ENCODE peak calls at places on chromosome 2, in five cellular contexts. W is astrocyte of the spinal cord, D is gastrocnemius medialis, F is RWPE1, X is MCF 10A. C is an unnamed sample.

GRCh38 chr2:15521782-15522181 is 39.4 kb downstream of the NBAS start:
- DNase-seq in D (no peak), W (peak), F (no peak), X (no peak), C (peak)

GRCh38 chr2:105396254-105397024 is 2.4 kb downstream of the FHL2 start:
- DNase-seq in F (peak), W (peak), D (peak), X (peak), C (peak)

GRCh38 chr2:147460140-147460539 is 384.7 kb upstream of the ACVR2A start:
- DNase-seq in W (no peak), X (peak), F (no peak), D (peak), C (no peak)

GRCh38 chr2:85753525-85754312 is at the start of gene ATOH8:
- DNase-seq in D (peak), W (peak), X (peak), F (no peak), C (peak)

GRCh38 chr2:42249887-42250286 is 80.7 kb downstream of the EML4 start:
- DNase-seq in W (peak), D (no peak), F (no peak), X (peak), C (no peak)

GRCh38 chr2:23595601-23596251 is 210.7 kb downstream of the KLHL29 start:
- DNase-seq in W (peak), F (no peak), X (no peak), D (no peak), C (peak)

GRCh38 chr2:25664531-25665307 is 8.7 kb downstream of the DTNB start:
- DNase-seq in F (no peak), D (no peak), W (peak), X (peak), C (peak)

GRCh38 chr2:83368916-83369315 is 1090.2 kb downstream of the SUCLG1 start:
- DNase-seq in X (peak), D (no peak), W (peak), F (no peak), C (no peak)

GRCh38 chr2:234137400-234138014 is 87.0 kb downstream of the SPP2 start:
- DNase-seq in D (no peak), F (peak), W (peak), X (peak), C (peak)

GRCh38 chr2:236363878-236364277 is 99.7 kb upstream of the ASB18 start:
- DNase-seq in D (no peak), X (no peak), F (no peak), W (no peak), C (no peak)

GRCh38 chr2:66515743-66516142 is 80.8 kb downstream of the MEIS1 start:
- DNase-seq in F (no peak), D (no peak), X (no peak), W (no peak), C (no peak)

GRCh38 chr2:218781691-218782528 is at the start of gene CYP27A1:
- DNase-seq in W (peak), D (peak), X (no peak), F (no peak), C (no peak)

GRCh38 chr2:166404831-166405568 is 29.3 kb upstream of the SCN9A start:
- DNase-seq in X (no peak), F (no peak), W (no peak), D (no peak), C (no peak)

GRCh38 chr2:2293527-2294089 is 37.5 kb downstream of the MYT1L start:
- DNase-seq in X (no peak), W (no peak), D (no peak), F (no peak), C (no peak)

DNA sequence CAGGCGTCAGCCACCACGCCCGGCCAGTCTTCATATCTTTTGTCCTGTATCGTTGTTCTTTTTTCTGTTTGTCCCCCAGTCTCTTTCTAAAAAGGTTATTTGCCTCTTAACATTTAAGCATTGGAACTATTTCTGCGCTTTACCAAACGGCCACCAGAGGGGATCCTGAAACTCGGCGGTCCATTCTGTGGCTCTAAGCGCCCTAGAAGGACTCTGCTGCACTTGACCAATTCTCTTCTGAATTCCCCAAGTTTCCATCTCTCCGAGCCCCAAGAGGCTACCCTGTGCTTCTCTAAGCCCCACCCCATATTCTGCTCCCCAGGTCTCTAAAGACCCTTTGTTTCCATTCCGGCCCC is 33.1 kb upstream of the REG3G start:
- DNase-seq in F (peak), D (no peak), X (no peak), W (peak), C (no peak)
- TF ChIP-seq CTCF in F (no peak), D (no peak), X (no peak), W (peak), C (peak)

DNA sequence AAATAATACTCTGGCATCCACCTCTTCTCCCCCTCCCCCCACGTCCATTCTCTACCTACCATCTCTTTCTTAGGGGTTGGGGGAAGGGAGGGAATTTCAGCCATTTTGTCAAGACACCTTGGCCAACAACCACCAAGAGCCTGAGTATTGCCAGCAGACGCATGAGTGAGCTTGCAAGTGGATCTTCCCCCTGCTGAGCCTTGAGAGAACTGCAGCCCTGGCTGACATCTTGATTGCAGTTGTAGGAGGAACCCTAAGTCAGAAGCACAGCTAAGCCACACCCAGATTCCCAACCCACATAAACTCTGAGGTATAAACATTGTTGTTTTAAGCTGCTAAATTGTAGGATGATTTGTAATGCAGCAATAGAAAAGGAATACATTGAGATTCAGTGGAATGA is 165.6 kb downstream of the TMEFF2 start:
- DNase-seq in D (no peak), W (no peak), X (peak), F (no peak), C (peak)
- TF ChIP-seq CTCF in D (no peak), W (peak), X (no peak), F (no peak), C (peak)

GRCh38 chr2:162155093-162155492 is 3.0 kb upstream of the GCG start:
- DNase-seq in F (no peak), X (no peak), W (no peak), D (no peak), C (no peak)
- TF ChIP-seq CTCF in F (no peak), X (no peak), W (peak), D (no peak), C (peak)

GRCh38 chr2:68387408-68388350 is 22.6 kb downstream of the PLEK start:
- DNase-seq in F (no peak), X (no peak), W (no peak), D (no peak), C (no peak)
- TF ChIP-seq CTCF in F (no peak), X (no peak), W (no peak), D (no peak), C (no peak)